ENCODE peak calls at places on chromosome 5, in eight cellular contexts. F, N, G, W, M, O, D and L are unnamed samples.

GRCh38 chr5:82045526-82046267 is 73.9 kb downstream of the ATG10 start:
- DNase-seq in D (no peak), G (no peak), N (no peak), F (peak), W (peak), O (peak), M (no peak), L (no peak)

GRCh38 chr5:68344447-68345111 is 129.0 kb downstream of the PIK3R1 start:
- DNase-seq in D (no peak), N (no peak), M (no peak), W (peak), F (no peak), O (peak), G (peak), L (no peak)

GRCh38 chr5:122896598-122897282 is 51.3 kb downstream of the SNX24 start:
- DNase-seq in F (no peak), M (peak), O (peak), G (peak), W (peak), N (no peak), D (no peak), L (no peak)

GRCh38 chr5:157893611-157894010 is 34.7 kb upstream of the CLINT1 start:
- DNase-seq in O (no peak), D (no peak), N (no peak), W (no peak), G (no peak), F (no peak), M (no peak), L (no peak)

GRCh38 chr5:154444559-154445421 is 1.0 kb upstream of the SAP30L start:
- DNase-seq in F (peak), O (no peak), D (peak), G (no peak), M (no peak), N (no peak), W (peak), L (no peak)

GRCh38 chr5:92885950-92886349 is 695.1 kb downstream of the NR2F1-AS1 start:
- DNase-seq in O (no peak), N (no peak), G (no peak), D (no peak), M (no peak), F (no peak), W (no peak), L (no peak)

GRCh38 chr5:65742565-65743231 is 20.7 kb downstream of the NLN start:
- DNase-seq in O (peak), W (peak), M (no peak), D (peak), N (peak), G (peak), F (peak), L (peak)

GRCh38 chr5:73748510-73749410 is 122.8 kb downstream of the ARHGEF28 start:
- DNase-seq in F (peak), G (no peak), W (peak), M (no peak), N (no peak), D (no peak), O (peak), L (no peak)

GRCh38 chr5:126917918-126918623 is 112.3 kb downstream of the MARCHF3 start:
- DNase-seq in F (peak), N (no peak), G (peak), M (peak), D (peak), W (peak), O (peak), L (peak)

GRCh38 chr5:88045146-88045545 is 223.5 kb downstream of the TMEM161B start:
- DNase-seq in G (no peak), N (no peak), O (no peak), M (no peak), W (no peak), D (no peak), F (no peak), L (no peak)

GRCh38 chr5:4199036-4199435 is 603.4 kb downstream of the IRX1 start:
- DNase-seq in F (no peak), M (no peak), G (no peak), W (no peak), D (no peak), N (no peak), O (no peak), L (no peak)

GRCh38 chr5:160441352-160441781 is 19.7 kb downstream of the PTTG1 start:
- DNase-seq in M (no peak), O (no peak), W (peak), N (no peak), D (no peak), G (no peak), F (peak), L (no peak)

GRCh38 chr5:168047043-168047668 is 244.3 kb upstream of the WWC1 start:
- DNase-seq in O (peak), N (no peak), D (peak), G (peak), F (peak), W (peak), M (peak), L (peak)

GRCh38 chr5:133341915-133342710 is 270.2 kb downstream of the FSTL4 start:
- DNase-seq in N (no peak), W (no peak), O (no peak), D (no peak), F (no peak), M (no peak), G (no peak), L (no peak)

GRCh38 chr5:117590944-117591343 is 1016.3 kb upstream of the SEMA6A start:
- DNase-seq in W (peak), F (peak), M (no peak), O (no peak), G (peak), D (peak), N (no peak), L (peak)

GRCh38 chr5:142024771-142025304 is 12.0 kb upstream of the GNPDA1 start:
- DNase-seq in F (peak), M (peak), G (peak), N (peak), W (peak), O (peak), D (peak), L (peak)

GRCh38 chr5:135335031-135335828 is 63.8 kb downstream of the MACROH2A1 start:
- DNase-seq in M (no peak), W (no peak), D (no peak), N (no peak), G (no peak), O (no peak), F (no peak), L (no peak)

GRCh38 chr5:157961176-157961575 is 102.2 kb upstream of the CLINT1 start:
- DNase-seq in G (no peak), W (no peak), O (no peak), D (no peak), N (no peak), M (peak), F (no peak), L (peak)

GRCh38 chr5:20215257-20215656 is 227.3 kb upstream of the CDH18 start:
- DNase-seq in D (no peak), O (no peak), N (no peak), M (no peak), F (no peak), W (no peak), G (no peak), L (no peak)

GRCh38 chr5:144549580-144549979 is 378.9 kb downstream of the KCTD16 start:
- DNase-seq in M (peak), W (peak), G (peak), D (no peak), N (no peak), F (peak), O (peak), L (peak)

GRCh38 chr5:119063579-119064379 is 7.1 kb upstream of the DMXL1 start:
- DNase-seq in G (peak), O (peak), D (peak), W (peak), M (no peak), N (peak), F (no peak), L (no peak)